ENCODE peak calls at places on chromosomes 13 and 19, in ten cellular contexts. One of them, this sample, is unnamed.

GRCh38 chr13:49997935-49998334 is 1.1 kb downstream of the TRIM13 start:
- DNase-seq in astrocyte: no peak
- DNase-seq in AG20443: no peak
- DNase-seq in activated B cell treated with CpG ODN at 0.5 μM for 24 hours: no peak
- DNase-seq in sciatic nerve: no peak
- DNase-seq in testis: no peak
- DNase-seq in adipocyte: peak
- DNase-seq in HEK293T: no peak
- DNase-seq in kidney: no peak
- DNase-seq in NCI-H774: no peak
- DNase-seq in this sample: peak

GRCh38 chr13:34201050-34201913 is 383.3 kb downstream of the RFC3 start:
- DNase-seq in astrocyte: peak
- DNase-seq in AG20443: peak
- DNase-seq in activated B cell treated with CpG ODN at 0.5 μM for 24 hours: no peak
- DNase-seq in sciatic nerve: no peak
- DNase-seq in testis: no peak
- DNase-seq in adipocyte: peak
- DNase-seq in HEK293T: no peak
- DNase-seq in kidney: no peak
- DNase-seq in NCI-H774: no peak
- DNase-seq in this sample: peak

GRCh38 chr19:17677002-17677401 is 11.2 kb downstream of the UNC13A start:
- DNase-seq in astrocyte: no peak
- DNase-seq in AG20443: no peak
- DNase-seq in activated B cell treated with CpG ODN at 0.5 μM for 24 hours: no peak
- DNase-seq in sciatic nerve: no peak
- DNase-seq in testis: no peak
- DNase-seq in adipocyte: no peak
- DNase-seq in HEK293T: no peak
- DNase-seq in kidney: no peak
- DNase-seq in NCI-H774: no peak
- DNase-seq in this sample: no peak

GRCh38 chr13:79647518-79647917 is 166.6 kb downstream of the NDFIP2 start:
- DNase-seq in astrocyte: no peak
- DNase-seq in AG20443: no peak
- DNase-seq in activated B cell treated with CpG ODN at 0.5 μM for 24 hours: no peak
- DNase-seq in sciatic nerve: no peak
- DNase-seq in testis: no peak
- DNase-seq in adipocyte: no peak
- DNase-seq in HEK293T: no peak
- DNase-seq in kidney: no peak
- DNase-seq in NCI-H774: peak
- DNase-seq in this sample: peak

GRCh38 chr13:95813139-95813538 is 136.2 kb downstream of the DNAJC3 start:
- DNase-seq in astrocyte: no peak
- DNase-seq in AG20443: no peak
- DNase-seq in activated B cell treated with CpG ODN at 0.5 μM for 24 hours: no peak
- DNase-seq in sciatic nerve: no peak
- DNase-seq in testis: no peak
- DNase-seq in adipocyte: no peak
- DNase-seq in HEK293T: no peak
- DNase-seq in kidney: no peak
- DNase-seq in NCI-H774: no peak
- DNase-seq in this sample: no peak

GRCh38 chr19:39038098-39038497 is 5.7 kb upstream of the FBXO27 start:
- DNase-seq in astrocyte: no peak
- DNase-seq in AG20443: peak
- DNase-seq in activated B cell treated with CpG ODN at 0.5 μM for 24 hours: no peak
- DNase-seq in sciatic nerve: no peak
- DNase-seq in testis: peak
- DNase-seq in adipocyte: peak
- DNase-seq in HEK293T: peak
- DNase-seq in kidney: no peak
- DNase-seq in NCI-H774: no peak
- DNase-seq in this sample: peak

GRCh38 chr19:13576726-13577125 is 70.4 kb upstream of the CACNA1A start:
- DNase-seq in astrocyte: no peak
- DNase-seq in AG20443: no peak
- DNase-seq in activated B cell treated with CpG ODN at 0.5 μM for 24 hours: no peak
- DNase-seq in sciatic nerve: no peak
- DNase-seq in testis: no peak
- DNase-seq in adipocyte: no peak
- DNase-seq in HEK293T: no peak
- DNase-seq in kidney: no peak
- DNase-seq in NCI-H774: no peak
- DNase-seq in this sample: no peak

GRCh38 chr19:5961969-5962945 is 15.7 kb downstream of the RANBP3 start:
- DNase-seq in astrocyte: no peak
- DNase-seq in AG20443: peak
- DNase-seq in activated B cell treated with CpG ODN at 0.5 μM for 24 hours: no peak
- DNase-seq in sciatic nerve: no peak
- DNase-seq in testis: no peak
- DNase-seq in adipocyte: no peak
- DNase-seq in HEK293T: no peak
- DNase-seq in kidney: peak
- DNase-seq in NCI-H774: peak
- DNase-seq in this sample: peak

GRCh38 chr19:50702870-50703829 is 16.5 kb downstream of the SHANK1 start:
- DNase-seq in astrocyte: no peak
- DNase-seq in AG20443: peak
- DNase-seq in activated B cell treated with CpG ODN at 0.5 μM for 24 hours: no peak
- DNase-seq in sciatic nerve: no peak
- DNase-seq in testis: no peak
- DNase-seq in adipocyte: no peak
- DNase-seq in HEK293T: no peak
- DNase-seq in kidney: peak
- DNase-seq in NCI-H774: no peak
- DNase-seq in this sample: no peak

GRCh38 chr19:17648097-17648660 is 40.0 kb downstream of the UNC13A start:
- DNase-seq in astrocyte: no peak
- DNase-seq in AG20443: no peak
- DNase-seq in activated B cell treated with CpG ODN at 0.5 μM for 24 hours: no peak
- DNase-seq in sciatic nerve: no peak
- DNase-seq in testis: peak
- DNase-seq in adipocyte: no peak
- DNase-seq in HEK293T: peak
- DNase-seq in kidney: peak
- DNase-seq in NCI-H774: no peak
- DNase-seq in this sample: no peak

This sample was measured in DMS153.